ENCODE peak calls at places on chromosomes 6 and 20, in ten cellular contexts. Z is brain microvascular endothelial cell, Q is PC-3, T is dorsolateral prefrontal cortex, X is fibroblast of the aortic adventitia, J is choroid plexus epithelial cell, B is HFFc6, S is fibroblast of lung, M is AG04449, F is WERI-Rb-1. V is an unnamed sample.

GRCh38 chr6:85458782-85459181 is 8.9 kb downstream of the NT5E start:
- DNase-seq in Z (no peak), Q (peak), T (no peak), X (peak), J (no peak), B (no peak), S (no peak), M (no peak), F (no peak), V (no peak)

GRCh38 chr6:150691463-150691862 is 91.8 kb downstream of the PLEKHG1 start:
- DNase-seq in Z (no peak), Q (no peak), T (no peak), X (no peak), J (no peak), B (no peak), S (no peak), M (no peak), F (no peak), V (no peak)

GRCh38 chr20:11301699-11302098 is 616.0 kb upstream of the BTBD3 start:
- DNase-seq in Z (no peak), Q (no peak), T (no peak), X (no peak), J (no peak), B (no peak), S (no peak), M (no peak), F (no peak), V (no peak)

GRCh38 chr20:5913166-5913565 is 37.2 kb downstream of the TRMT6 start:
- DNase-seq in Z (no peak), Q (no peak), T (no peak), X (no peak), J (no peak), B (no peak), S (no peak), M (no peak), F (no peak), V (no peak)

GRCh38 chr20:53208110-53208908 is 236.2 kb downstream of the TSHZ2 start:
- DNase-seq in Z (no peak), Q (no peak), T (no peak), X (no peak), J (no peak), B (no peak), S (no peak), M (no peak), F (no peak), V (no peak)

GRCh38 chr6:145006914-145007313 is 721.8 kb downstream of the UTRN start:
- DNase-seq in Z (no peak), Q (no peak), T (no peak), X (no peak), J (no peak), B (no peak), S (no peak), M (no peak), F (no peak), V (no peak)

GRCh38 chr20:22908437-22908836 is 126.7 kb upstream of the SSTR4 start:
- DNase-seq in Z (no peak), Q (no peak), T (no peak), X (no peak), J (no peak), B (no peak), S (no peak), M (no peak), F (no peak), V (no peak)

GRCh38 chr6:148723484-148723883 is 23.3 kb upstream of the UST start:
- DNase-seq in Z (peak), Q (peak), T (no peak), X (peak), J (peak), B (peak), S (peak), M (peak), F (no peak), V (no peak)

GRCh38 chr20:63696311-63696627 is 183 bp upstream of the TNFRSF6B start:
- DNase-seq in Z (no peak), Q (peak), T (no peak), X (no peak), J (peak), B (no peak), S (peak), M (no peak), F (no peak), V (no peak)

GRCh38 chr20:12179692-12180091 is 262.0 kb downstream of the BTBD3 start:
- DNase-seq in Z (no peak), Q (no peak), T (no peak), X (no peak), J (no peak), B (no peak), S (no peak), M (no peak), F (no peak), V (no peak)

GRCh38 chr6:136510782-136511181 is 39.4 kb downstream of the MAP7 start:
- DNase-seq in Z (no peak), Q (no peak), T (no peak), X (no peak), J (no peak), B (no peak), S (no peak), M (no peak), F (no peak), V (no peak)

GRCh38 chr6:148972481-148972880 is 225.7 kb downstream of the UST start:
- DNase-seq in Z (no peak), Q (peak), T (no peak), X (no peak), J (peak), B (no peak), S (no peak), M (no peak), F (peak), V (no peak)

GRCh38 chr20:63083831-63084562 is 77.2 kb upstream of the BHLHE23 start:
- DNase-seq in Z (no peak), Q (no peak), T (no peak), X (no peak), J (no peak), B (no peak), S (no peak), M (no peak), F (no peak), V (peak)

GRCh38 chr6:93017213-93017612 is 402.1 kb downstream of the EPHA7 start:
- DNase-seq in Z (no peak), Q (peak), T (no peak), X (peak), J (peak), B (no peak), S (peak), M (no peak), F (peak), V (no peak)

GRCh38 chr6:96899019-96899418 is 1.3 kb upstream of the NDUFAF4 start:
- DNase-seq in Z (peak), Q (peak), T (no peak), X (peak), J (peak), B (peak), S (peak), M (no peak), F (peak), V (no peak)

GRCh38 chr6:75065524-75065923 is 140.3 kb downstream of the COL12A1 start:
- DNase-seq in Z (peak), Q (no peak), T (no peak), X (peak), J (peak), B (no peak), S (peak), M (no peak), F (no peak), V (no peak)

GRCh38 chr20:25372584-25373336 is 17.9 kb downstream of the ABHD12 start:
- DNase-seq in Z (peak), Q (peak), T (no peak), X (peak), J (peak), B (peak), S (peak), M (peak), F (no peak), V (no peak)

GRCh38 chr6:119683022-119683421 is 333.5 kb upstream of the MAN1A1 start:
- DNase-seq in Z (no peak), Q (no peak), T (no peak), X (no peak), J (peak), B (no peak), S (no peak), M (no peak), F (no peak), V (no peak)

GRCh38 chr20:63664861-63665594 is 6.9 kb downstream of the RTEL1 start:
- DNase-seq in Z (no peak), Q (no peak), T (no peak), X (peak), J (no peak), B (no peak), S (peak), M (no peak), F (no peak), V (no peak)

GRCh38 chr20:4633780-4634179 is 87.9 kb upstream of the PRND start:
- DNase-seq in Z (peak), Q (peak), T (no peak), X (peak), J (peak), B (peak), S (peak), M (peak), F (no peak), V (no peak)

GRCh38 chr6:169428532-169428931 is 174.9 kb upstream of the THBS2 start:
- DNase-seq in Z (no peak), Q (no peak), T (no peak), X (no peak), J (peak), B (no peak), S (peak), M (no peak), F (no peak), V (no peak)

GRCh38 chr20:46037036-46037435 is 8.0 kb downstream of the SLC12A5 start:
- DNase-seq in Z (no peak), Q (no peak), T (no peak), X (no peak), J (no peak), B (no peak), S (no peak), M (no peak), F (no peak), V (no peak)

GRCh38 chr6:107560657-107561056 is 70.7 kb downstream of the SOBP start:
- DNase-seq in Z (peak), Q (no peak), T (no peak), X (peak), J (peak), B (peak), S (peak), M (no peak), F (no peak), V (no peak)

GRCh38 chr6:144334150-144334708 is 49.1 kb downstream of the UTRN start:
- DNase-seq in Z (no peak), Q (no peak), T (no peak), X (no peak), J (no peak), B (no peak), S (no peak), M (no peak), F (no peak), V (no peak)

GRCh38 chr6:81450180-81450579 is 302.3 kb downstream of the TENT5A start:
- DNase-seq in Z (peak), Q (peak), T (no peak), X (peak), J (peak), B (peak), S (peak), M (peak), F (no peak), V (no peak)

GRCh38 chr20:51815383-51816076 is 13.2 kb upstream of the SALL4 start:
- DNase-seq in Z (no peak), Q (peak), T (no peak), X (no peak), J (no peak), B (no peak), S (no peak), M (no peak), F (no peak), V (no peak)

GRCh38 chr20:36861875-36862801 is 13.8 kb upstream of the TLDC2 start:
- DNase-seq in Z (peak), Q (peak), T (peak), X (peak), J (peak), B (peak), S (peak), M (no peak), F (peak), V (no peak)

DNA sequence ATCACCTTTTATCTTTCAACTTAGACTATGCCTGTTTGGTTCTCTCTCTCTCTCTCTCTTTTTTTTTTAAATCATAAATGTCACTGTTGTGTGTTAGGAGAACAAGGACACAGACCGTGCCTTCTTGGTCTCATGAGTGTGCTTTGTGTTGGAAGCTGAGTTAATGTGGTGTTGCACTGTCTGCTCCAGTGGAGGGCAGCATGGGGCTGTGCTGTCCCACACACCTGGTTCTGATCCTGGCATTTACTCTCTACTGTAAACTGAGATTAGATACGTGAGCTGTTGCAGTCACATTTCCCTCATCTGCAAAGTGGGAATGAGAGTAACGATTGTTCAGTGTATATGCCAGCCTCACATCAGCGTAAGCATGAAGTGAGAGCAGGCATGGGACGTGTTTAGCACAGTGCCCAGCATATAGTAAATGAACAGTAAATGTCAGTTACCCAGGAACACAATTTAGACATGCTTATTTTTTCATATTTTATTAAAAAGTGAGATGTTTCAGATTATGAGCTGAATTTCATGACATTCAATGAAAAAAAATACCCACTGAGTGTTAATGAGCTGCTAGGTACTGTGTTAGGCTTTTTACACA is 161.1 kb downstream of the FARS2 start:
- DNase-seq in Z (peak), Q (peak), T (no peak), X (peak), J (peak), B (peak), S (peak), M (no peak), F (peak), V (no peak)
- TF ChIP-seq CTCF in Z (peak), Q (peak), T (peak), X (peak), J (peak), B (peak), S (peak), M (peak), F (peak), V (peak)

GRCh38 chr6:6624269-6624668 is 35.7 kb downstream of the LY86 start:
- DNase-seq in Z (no peak), Q (no peak), T (no peak), X (no peak), J (no peak), B (no peak), S (no peak), M (no peak), F (no peak), V (no peak)

GRCh38 chr6:6622557-6622956 is 34.0 kb downstream of the LY86 start:
- DNase-seq in Z (no peak), Q (no peak), T (no peak), X (no peak), J (no peak), B (no peak), S (no peak), M (no peak), F (no peak), V (no peak)

GRCh38 chr6:6623553-6623952 is 35.0 kb downstream of the LY86 start:
- DNase-seq in Z (no peak), Q (no peak), T (no peak), X (no peak), J (no peak), B (no peak), S (no peak), M (no peak), F (no peak), V (no peak)

GRCh38 chr6:6629416-6629815 is 40.9 kb downstream of the LY86 start:
- DNase-seq in Z (peak), Q (peak), T (no peak), X (no peak), J (peak), B (peak), S (no peak), M (no peak), F (no peak), V (no peak)

DNA sequence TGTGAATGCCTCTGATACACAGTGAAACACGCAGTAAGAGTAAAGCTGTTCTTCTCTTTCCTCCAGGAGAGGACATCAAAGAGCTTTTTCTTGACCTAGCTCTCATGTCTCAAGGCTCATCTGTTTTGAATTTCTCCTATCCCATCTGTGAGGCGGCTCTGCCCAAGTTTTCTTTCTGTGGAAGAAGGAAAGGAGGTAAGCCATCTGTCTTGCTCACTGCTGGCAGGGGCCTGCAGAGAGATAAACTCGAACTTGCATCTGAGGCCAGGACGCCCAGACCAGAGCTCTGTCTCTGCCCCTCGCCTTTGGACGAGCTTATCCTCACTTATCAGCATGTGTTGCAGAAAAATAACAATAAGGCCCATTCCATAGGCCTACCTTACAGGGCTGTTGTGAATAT is 37.7 kb downstream of the LY86 start:
- DNase-seq in Z (no peak), Q (no peak), T (no peak), X (no peak), J (no peak), B (no peak), S (no peak), M (no peak), F (peak), V (no peak)
- TF ChIP-seq CTCF in Z (no peak), Q (no peak), T (no peak), X (no peak), J (no peak), B (no peak), S (no peak), M (no peak), F (peak), V (no peak)

GRCh38 chr6:7216941-7217621 is 95.9 kb downstream of the SSR1 start:
- DNase-seq in Z (no peak), Q (no peak), T (no peak), X (no peak), J (no peak), B (no peak), S (peak), M (no peak), F (no peak), V (no peak)
- TF ChIP-seq CTCF in Z (no peak), Q (no peak), T (no peak), X (no peak), J (no peak), B (peak), S (no peak), M (no peak), F (no peak), V (peak)

DNA sequence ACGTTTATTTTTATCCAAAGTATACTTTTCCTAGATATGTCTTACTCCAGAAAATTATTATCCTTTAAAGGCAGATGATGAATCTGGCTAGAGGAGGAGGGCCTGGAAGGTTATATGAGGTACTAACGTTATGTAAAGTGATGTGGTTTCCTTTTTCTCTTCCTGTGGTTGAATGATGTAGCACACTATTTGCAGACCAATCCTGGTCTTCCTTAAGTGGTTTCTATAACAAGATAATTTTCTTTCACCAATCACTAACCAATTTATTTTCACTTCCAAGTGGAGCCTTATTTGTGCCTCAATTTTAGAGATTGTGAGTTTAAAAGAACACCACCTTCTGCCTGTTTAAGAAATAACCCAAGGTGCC is 154.6 kb upstream of the SOX4 start:
- DNase-seq in Z (no peak), Q (peak), T (no peak), X (no peak), J (peak), B (no peak), S (no peak), M (no peak), F (no peak), V (no peak)
- TF ChIP-seq CTCF in Z (no peak), Q (no peak), T (no peak), X (no peak), J (no peak), B (no peak), S (no peak), M (no peak), F (no peak), V (no peak)

GRCh38 chr6:79946242-79946641 is 1.1 kb downstream of the ELOVL4 start:
- DNase-seq in Z (peak), Q (peak), T (no peak), X (peak), J (peak), B (peak), S (peak), M (no peak), F (peak), V (no peak)
- TF ChIP-seq CTCF in Z (peak), Q (peak), T (peak), X (peak), J (peak), B (peak), S (no peak), M (peak), F (peak), V (peak)

GRCh38 chr6:80060774-80061173 is 45.7 kb upstream of the BCKDHB start:
- DNase-seq in Z (no peak), Q (no peak), T (no peak), X (no peak), J (no peak), B (no peak), S (no peak), M (no peak), F (no peak), V (no peak)
- TF ChIP-seq CTCF in Z (no peak), Q (no peak), T (no peak), X (no peak), J (no peak), B (no peak), S (no peak), M (no peak), F (no peak), V (no peak)

V was measured in chondrocyte.